ENCODE peak calls at places on chromosome 20, in five cellular contexts. One of them, this sample, is unnamed.

GRCh38 chr20:62899633-62900051 is 26.7 kb downstream of the DIDO1 start:
- DNase-seq in HCT116: no peak
- DNase-seq in astrocyte of the spinal cord: no peak
- DNase-seq in OCI-LY7: no peak
- DNase-seq in K562: no peak
- DNase-seq in this sample: no peak

GRCh38 chr20:41205313-41205712 is 68.0 kb downstream of the PLCG1 start:
- DNase-seq in HCT116: no peak
- DNase-seq in astrocyte of the spinal cord: no peak
- DNase-seq in OCI-LY7: no peak
- DNase-seq in K562: no peak
- DNase-seq in this sample: no peak

GRCh38 chr20:40933758-40934157 is 94.9 kb upstream of the TOP1 start:
- DNase-seq in HCT116: no peak
- DNase-seq in astrocyte of the spinal cord: no peak
- DNase-seq in OCI-LY7: no peak
- DNase-seq in K562: no peak
- DNase-seq in this sample: no peak

GRCh38 chr20:64219730-64220129 is 35.8 kb upstream of the PCMTD2 start:
- DNase-seq in HCT116: no peak
- DNase-seq in astrocyte of the spinal cord: no peak
- DNase-seq in OCI-LY7: no peak
- DNase-seq in K562: peak; percentile 32
- DNase-seq in this sample: no peak

GRCh38 chr20:10857362-10858070 is 183.7 kb upstream of the JAG1 start:
- DNase-seq in HCT116: no peak
- DNase-seq in astrocyte of the spinal cord: peak; percentile 83
- DNase-seq in OCI-LY7: no peak
- DNase-seq in K562: no peak
- DNase-seq in this sample: peak; percentile 37

GRCh38 chr20:14193885-14194284 is 143.5 kb downstream of the FLRT3 start:
- DNase-seq in HCT116: no peak
- DNase-seq in astrocyte of the spinal cord: no peak
- DNase-seq in OCI-LY7: no peak
- DNase-seq in K562: no peak
- DNase-seq in this sample: no peak

GRCh38 chr20:16003310-16003709 is 569.9 kb downstream of the KIF16B start:
- DNase-seq in HCT116: no peak
- DNase-seq in astrocyte of the spinal cord: no peak
- DNase-seq in OCI-LY7: no peak
- DNase-seq in K562: no peak
- DNase-seq in this sample: no peak

GRCh38 chr20:63017076-63017825 is 10.5 kb upstream of the BHLHE23 start:
- DNase-seq in HCT116: no peak
- DNase-seq in astrocyte of the spinal cord: no peak
- DNase-seq in OCI-LY7: no peak
- DNase-seq in K562: no peak
- DNase-seq in this sample: no peak

GRCh38 chr20:58714340-58714922 is 21.8 kb downstream of the NPEPL1 start:
- DNase-seq in HCT116: no peak
- DNase-seq in astrocyte of the spinal cord: no peak
- DNase-seq in OCI-LY7: no peak
- DNase-seq in K562: no peak
- DNase-seq in this sample: no peak

GRCh38 chr20:39823239-39823638 is 861.1 kb downstream of the DHX35 start:
- DNase-seq in HCT116: no peak
- DNase-seq in astrocyte of the spinal cord: peak; percentile 96
- DNase-seq in OCI-LY7: no peak
- DNase-seq in K562: no peak
- DNase-seq in this sample: no peak

GRCh38 chr20:63877755-63878470 is 12.8 kb downstream of the TPD52L2 start:
- DNase-seq in HCT116: no peak
- DNase-seq in astrocyte of the spinal cord: no peak
- DNase-seq in OCI-LY7: no peak
- DNase-seq in K562: no peak
- DNase-seq in this sample: no peak

GRCh38 chr20:2626853-2627541 is 25.4 kb upstream of the NOP56 start:
- DNase-seq in HCT116: peak; percentile 72
- DNase-seq in astrocyte of the spinal cord: peak; percentile 75
- DNase-seq in OCI-LY7: no peak
- DNase-seq in K562: no peak
- DNase-seq in this sample: peak; percentile 86

GRCh38 chr20:2558581-2559301 is 22.4 kb downstream of the TMC2 start:
- DNase-seq in HCT116: no peak
- DNase-seq in astrocyte of the spinal cord: no peak
- DNase-seq in OCI-LY7: no peak
- DNase-seq in K562: no peak
- DNase-seq in this sample: no peak

GRCh38 chr20:25584905-25585704 is at the start of gene NINL:
- DNase-seq in HCT116: no peak
- DNase-seq in astrocyte of the spinal cord: peak; percentile 55
- DNase-seq in OCI-LY7: no peak
- DNase-seq in K562: peak; percentile 16
- DNase-seq in this sample: peak; percentile 50

GRCh38 chr20:63328026-63328700 is 33.0 kb downstream of the CHRNA4 start:
- DNase-seq in HCT116: no peak
- DNase-seq in astrocyte of the spinal cord: no peak
- DNase-seq in OCI-LY7: peak; percentile 6
- DNase-seq in K562: no peak
- DNase-seq in this sample: no peak

GRCh38 chr20:22795897-22796296 is 211.5 kb upstream of the FOXA2 start:
- DNase-seq in HCT116: peak; percentile 37
- DNase-seq in astrocyte of the spinal cord: peak; percentile 92
- DNase-seq in OCI-LY7: no peak
- DNase-seq in K562: no peak
- DNase-seq in this sample: peak; percentile 1

GRCh38 chr20:45402946-45403345 is 5.1 kb upstream of the DBNDD2 start:
- DNase-seq in HCT116: no peak
- DNase-seq in astrocyte of the spinal cord: peak; percentile 23
- DNase-seq in OCI-LY7: no peak
- DNase-seq in K562: no peak
- DNase-seq in this sample: no peak

GRCh38 chr20:36105731-36106226 is 48.8 kb upstream of the EPB41L1 start:
- DNase-seq in HCT116: no peak
- DNase-seq in astrocyte of the spinal cord: no peak
- DNase-seq in OCI-LY7: no peak
- DNase-seq in K562: no peak
- DNase-seq in this sample: peak; percentile 50

GRCh38 chr20:50013976-50014375 is 31.2 kb downstream of the SNAI1 start:
- DNase-seq in HCT116: no peak
- DNase-seq in astrocyte of the spinal cord: no peak
- DNase-seq in OCI-LY7: no peak
- DNase-seq in K562: no peak
- DNase-seq in this sample: no peak

GRCh38 chr20:62702886-62703852 is 5.5 kb upstream of the NTSR1 start:
- DNase-seq in HCT116: peak; percentile 76
- DNase-seq in astrocyte of the spinal cord: peak; percentile 86
- DNase-seq in OCI-LY7: no peak
- DNase-seq in K562: peak; percentile 38
- DNase-seq in this sample: peak; percentile 73

GRCh38 chr20:48257833-48258232 is 472.6 kb upstream of the SULF2 start:
- DNase-seq in HCT116: no peak
- DNase-seq in astrocyte of the spinal cord: no peak
- DNase-seq in OCI-LY7: no peak
- DNase-seq in K562: no peak
- DNase-seq in this sample: no peak

GRCh38 chr20:23161968-23162696 is 76.0 kb upstream of the CD93 start:
- DNase-seq in HCT116: no peak
- DNase-seq in astrocyte of the spinal cord: peak; percentile 72
- DNase-seq in OCI-LY7: no peak
- DNase-seq in K562: no peak
- DNase-seq in this sample: peak; percentile 15

GRCh38 chr20:17806739-17807441 is 107.1 kb downstream of the BANF2 start:
- DNase-seq in HCT116: no peak
- DNase-seq in astrocyte of the spinal cord: peak; percentile 75
- DNase-seq in OCI-LY7: no peak
- DNase-seq in K562: peak; percentile 20
- DNase-seq in this sample: no peak

GRCh38 chr20:40983898-40984297 is 44.7 kb upstream of the TOP1 start:
- DNase-seq in HCT116: no peak
- DNase-seq in astrocyte of the spinal cord: no peak
- DNase-seq in OCI-LY7: no peak
- DNase-seq in K562: no peak
- DNase-seq in this sample: no peak

GRCh38 chr20:50788045-50788867 is 6.6 kb upstream of the BCAS4 start:
- DNase-seq in HCT116: peak; percentile 51
- DNase-seq in astrocyte of the spinal cord: peak; percentile 57
- DNase-seq in OCI-LY7: peak; percentile 49
- DNase-seq in K562: peak; percentile 70
- DNase-seq in this sample: peak; percentile 77

GRCh38 chr20:46305331-46305972 is 2.8 kb downstream of the CDH22 start:
- DNase-seq in HCT116: no peak
- DNase-seq in astrocyte of the spinal cord: no peak
- DNase-seq in OCI-LY7: no peak
- DNase-seq in K562: no peak
- DNase-seq in this sample: no peak

GRCh38 chr20:62952373-62953166 is at the start of gene SLC17A9:
- DNase-seq in HCT116: peak; percentile 48
- DNase-seq in astrocyte of the spinal cord: no peak
- DNase-seq in OCI-LY7: no peak
- DNase-seq in K562: no peak
- DNase-seq in this sample: peak; percentile 89

GRCh38 chr20:46999821-47000465 is 105.3 kb downstream of the EYA2 start:
- DNase-seq in HCT116: no peak
- DNase-seq in astrocyte of the spinal cord: no peak
- DNase-seq in OCI-LY7: peak; percentile 90
- DNase-seq in K562: no peak
- DNase-seq in this sample: no peak

GRCh38 chr20:5153612-5154542 is 27.1 kb downstream of the CDS2 start:
- DNase-seq in HCT116: peak; percentile 63
- DNase-seq in astrocyte of the spinal cord: peak; percentile 20
- DNase-seq in OCI-LY7: no peak
- DNase-seq in K562: no peak
- DNase-seq in this sample: no peak

GRCh38 chr20:24990810-24991252 is 1.7 kb downstream of the APMAP start:
- DNase-seq in HCT116: no peak
- DNase-seq in astrocyte of the spinal cord: no peak
- DNase-seq in OCI-LY7: peak; percentile 5
- DNase-seq in K562: no peak
- DNase-seq in this sample: no peak

GRCh38 chr20:64107736-64108457 is 532 bp upstream of the NPBWR2 start:
- DNase-seq in HCT116: no peak
- DNase-seq in astrocyte of the spinal cord: no peak
- DNase-seq in OCI-LY7: peak; percentile 50
- DNase-seq in K562: peak; percentile 40
- DNase-seq in this sample: no peak

GRCh38 chr20:22525821-22526220 is 58.6 kb downstream of the FOXA2 start:
- DNase-seq in HCT116: no peak
- DNase-seq in astrocyte of the spinal cord: no peak
- DNase-seq in OCI-LY7: no peak
- DNase-seq in K562: no peak
- DNase-seq in this sample: no peak

GRCh38 chr20:17562804-17563305 is 7.0 kb upstream of the DSTN start:
- DNase-seq in HCT116: no peak
- DNase-seq in astrocyte of the spinal cord: peak; percentile 76
- DNase-seq in OCI-LY7: no peak
- DNase-seq in K562: peak; percentile 54
- DNase-seq in this sample: no peak

DNA sequence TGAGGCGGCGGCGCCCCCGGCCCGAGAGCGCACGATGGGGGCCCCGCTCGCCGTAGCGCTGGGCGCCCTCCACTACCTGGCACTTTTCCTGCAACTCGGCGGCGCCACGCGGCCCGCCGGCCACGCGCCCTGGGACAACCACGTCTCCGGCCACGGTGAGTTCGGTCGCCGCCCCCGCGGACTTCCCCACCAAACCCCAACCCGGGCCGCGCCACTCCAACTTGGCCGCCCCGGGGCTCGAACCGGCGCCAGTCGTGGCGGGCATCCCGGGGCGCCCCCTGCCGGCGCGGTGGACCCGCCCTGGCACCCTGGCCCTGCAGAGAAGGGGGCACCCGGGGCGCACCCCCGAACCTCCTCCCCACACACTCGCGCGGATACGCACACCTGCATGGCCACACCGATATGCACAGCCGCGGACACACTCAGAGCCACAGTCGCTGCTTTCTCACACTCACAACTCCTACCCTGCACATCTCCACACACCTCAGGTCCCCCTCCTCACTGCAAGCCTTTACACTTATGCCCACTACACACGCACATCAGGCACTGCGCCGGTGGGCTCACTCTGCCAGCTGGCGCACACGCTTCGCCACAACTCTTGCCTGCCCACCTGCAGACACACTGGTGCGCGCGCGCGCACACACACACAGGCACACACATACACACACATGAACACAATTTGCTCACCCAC is 535 bp downstream of the VSTM2L start:
- DNase-seq in HCT116: no peak
- DNase-seq in astrocyte of the spinal cord: no peak
- DNase-seq in OCI-LY7: no peak
- DNase-seq in K562: no peak
- DNase-seq in this sample: peak; percentile 45
- TF ChIP-seq CTCF in HCT116: peak; percentile 41
- TF ChIP-seq CTCF in astrocyte of the spinal cord: peak; percentile 37
- TF ChIP-seq CTCF in OCI-LY7: no peak
- TF ChIP-seq CTCF in K562: peak; percentile 25
- TF ChIP-seq CTCF in this sample: peak; percentile 78

DNA sequence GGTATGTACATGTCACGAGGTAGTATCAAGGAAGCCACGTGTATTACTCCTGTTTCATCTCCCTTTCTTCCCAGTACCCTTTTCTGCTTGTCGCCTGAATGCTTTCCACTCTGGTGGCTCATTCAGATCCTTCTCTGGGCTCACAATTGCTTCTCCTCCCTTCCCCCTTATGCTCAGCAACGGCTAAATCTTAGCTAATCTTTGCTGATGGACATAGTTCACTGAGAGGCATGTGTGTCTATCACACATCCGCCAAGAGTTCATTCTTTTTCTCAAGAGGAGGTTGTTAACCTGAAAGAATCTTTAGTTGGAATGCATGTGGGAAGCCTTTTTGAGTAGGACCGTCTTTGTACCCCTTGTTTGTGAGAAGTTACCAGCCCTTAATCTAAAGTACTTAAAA is 25.8 kb upstream of the MROH8 start:
- DNase-seq in HCT116: no peak
- DNase-seq in astrocyte of the spinal cord: no peak
- DNase-seq in OCI-LY7: no peak
- DNase-seq in K562: no peak
- DNase-seq in this sample: no peak
- TF ChIP-seq CTCF in HCT116: no peak
- TF ChIP-seq CTCF in astrocyte of the spinal cord: no peak
- TF ChIP-seq CTCF in OCI-LY7: no peak
- TF ChIP-seq CTCF in K562: no peak
- TF ChIP-seq CTCF in this sample: no peak

DNA sequence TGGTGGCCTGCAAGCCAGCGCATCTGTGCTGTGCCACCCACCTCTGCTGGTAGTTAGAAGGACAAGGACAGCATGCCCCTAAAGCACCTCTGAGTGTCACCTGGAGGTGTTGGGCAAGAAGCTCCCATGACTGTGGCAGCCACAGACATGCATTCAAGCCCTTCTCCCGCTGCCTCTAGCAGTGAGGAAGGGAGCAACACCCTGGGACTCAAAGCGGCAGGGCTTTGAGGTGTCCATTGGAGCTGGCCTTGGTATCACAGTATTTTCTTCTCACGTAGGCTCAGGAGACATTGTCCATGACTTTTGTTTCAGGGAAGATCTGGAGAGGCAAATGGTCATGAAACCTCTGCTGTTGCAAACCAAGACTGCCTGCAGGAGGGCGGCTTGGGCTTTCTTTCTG is 140.8 kb upstream of the RIN2 start:
- DNase-seq in HCT116: no peak
- DNase-seq in astrocyte of the spinal cord: no peak
- DNase-seq in OCI-LY7: no peak
- DNase-seq in K562: no peak
- DNase-seq in this sample: no peak
- TF ChIP-seq CTCF in HCT116: no peak
- TF ChIP-seq CTCF in astrocyte of the spinal cord: no peak
- TF ChIP-seq CTCF in OCI-LY7: no peak
- TF ChIP-seq CTCF in K562: no peak
- TF ChIP-seq CTCF in this sample: no peak

GRCh38 chr20:32483351-32484220 is 101.5 kb downstream of the NOL4L start:
- DNase-seq in HCT116: peak; percentile 3
- DNase-seq in astrocyte of the spinal cord: peak; percentile 87
- DNase-seq in OCI-LY7: peak; percentile 41
- DNase-seq in K562: no peak
- DNase-seq in this sample: peak; percentile 94
- TF ChIP-seq CTCF in HCT116: no peak
- TF ChIP-seq CTCF in astrocyte of the spinal cord: peak; percentile 1
- TF ChIP-seq CTCF in OCI-LY7: no peak
- TF ChIP-seq CTCF in K562: no peak
- TF ChIP-seq CTCF in this sample: no peak

This sample was measured in Calu3.